ENCODE peak calls at places on chromosomes 16 and 17, in four cellular contexts. Z, P, Y and L are unnamed samples.

GRCh38 chr17:8231701-8232100 is 16.2 kb downstream of the CTC1 start:
- DNase-seq in Z (no peak), P (no peak), Y (no peak), L (no peak)

GRCh38 chr17:1561420-1562177 is 993 bp downstream of the PITPNA start:
- DNase-seq in Z (no peak), P (no peak), Y (no peak), L (peak)

GRCh38 chr17:10192963-10193362 is 5.4 kb downstream of the GAS7 start:
- DNase-seq in Z (no peak), P (no peak), Y (no peak), L (no peak)

GRCh38 chr17:41521574-41522261 is 3.0 kb upstream of the KRT15 start:
- DNase-seq in Z (peak), P (no peak), Y (peak), L (no peak)

GRCh38 chr16:89822188-89823086 is 5.8 kb upstream of the SPIRE2 start:
- DNase-seq in Z (no peak), P (no peak), Y (peak), L (no peak)

GRCh38 chr16:52545544-52546262 is 1.2 kb downstream of the TOX3 start:
- DNase-seq in Z (no peak), P (no peak), Y (no peak), L (no peak)

GRCh38 chr17:50263293-50264262 is 10.7 kb upstream of the TMEM92 start:
- DNase-seq in Z (peak), P (no peak), Y (no peak), L (no peak)

GRCh38 chr16:12091569-12092346 is 115.2 kb downstream of the SNX29 start:
- DNase-seq in Z (no peak), P (no peak), Y (no peak), L (no peak)

GRCh38 chr17:78159575-78160158 is 8.7 kb upstream of the SYNGR2 start:
- DNase-seq in Z (no peak), P (peak), Y (peak), L (no peak)

GRCh38 chr17:78774456-78774855 is 7.6 kb downstream of the CYTH1 start:
- DNase-seq in Z (no peak), P (no peak), Y (no peak), L (no peak)

GRCh38 chr17:55271958-55272710 is 7.4 kb downstream of the HLF start:
- DNase-seq in Z (no peak), P (no peak), Y (no peak), L (no peak)

GRCh38 chr16:3475604-3476375 is 19.5 kb downstream of the C16orf90 start:
- DNase-seq in Z (no peak), P (no peak), Y (no peak), L (no peak)

GRCh38 chr16:76653390-76654026 is 376.3 kb downstream of the CNTNAP4 start:
- DNase-seq in Z (peak), P (peak), Y (peak), L (peak)

GRCh38 chr17:28967240-28968135 is 16.2 kb upstream of the PHF12 start:
- DNase-seq in Z (no peak), P (no peak), Y (no peak), L (no peak)

GRCh38 chr17:263773-264172 is 82.3 kb upstream of the DOC2B start:
- DNase-seq in Z (no peak), P (no peak), Y (no peak), L (no peak)

GRCh38 chr16:4533490-4533889 is 5.1 kb downstream of the CDIP1 start:
- DNase-seq in Z (no peak), P (no peak), Y (no peak), L (no peak)

GRCh38 chr17:57016764-57017116 is 38.8 kb downstream of the SCPEP1 start:
- DNase-seq in Z (no peak), P (no peak), Y (no peak), L (no peak)

GRCh38 chr16:67460168-67460567 is 20.8 kb downstream of the ATP6V0D1 start:
- DNase-seq in Z (peak), P (no peak), Y (no peak), L (no peak)

GRCh38 chr16:49664221-49665215 is 191.4 kb downstream of the ZNF423 start:
- DNase-seq in Z (no peak), P (no peak), Y (no peak), L (no peak)
- TF ChIP-seq FOXM1 in Z (no peak), P (no peak), Y (no peak), L (no peak)

DNA sequence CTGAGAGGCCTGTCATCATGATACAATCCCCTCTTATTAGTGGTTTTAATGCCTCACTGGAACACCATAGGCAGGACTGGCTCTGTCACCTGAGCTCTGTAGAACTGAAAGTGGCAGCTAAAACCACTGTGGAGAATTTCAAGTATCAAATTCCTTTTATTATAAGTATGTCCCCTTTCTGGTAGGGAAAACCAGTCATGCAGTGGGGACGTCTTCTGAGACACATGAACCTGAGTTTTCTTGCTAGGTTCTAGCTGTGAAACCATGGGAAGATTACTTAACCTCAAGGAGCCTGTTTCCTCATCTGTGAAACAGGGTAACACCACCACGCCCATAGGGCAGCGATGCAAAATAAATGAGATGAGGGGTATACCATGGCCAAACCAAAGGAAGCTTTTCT is 4.7 kb downstream of the VAC14 start:
- DNase-seq in Z (no peak), P (no peak), Y (no peak), L (no peak)
- TF ChIP-seq FOXK2 in Z (no peak), P (no peak), Y (no peak), L (no peak)

GRCh38 chr16:1863681-1864460 is 8.1 kb downstream of the MEIOB start:
- DNase-seq in Z (no peak), P (no peak), Y (no peak), L (no peak)
- TF ChIP-seq FOXM1 in Z (no peak), P (no peak), Y (no peak), L (no peak)

GRCh38 chr16:14289692-14290340 is 218.7 kb downstream of the MRTFB start:
- DNase-seq in Z (peak), P (no peak), Y (peak), L (peak)
- TF ChIP-seq FOXK2 in Z (peak), P (no peak), Y (peak), L (no peak)

DNA sequence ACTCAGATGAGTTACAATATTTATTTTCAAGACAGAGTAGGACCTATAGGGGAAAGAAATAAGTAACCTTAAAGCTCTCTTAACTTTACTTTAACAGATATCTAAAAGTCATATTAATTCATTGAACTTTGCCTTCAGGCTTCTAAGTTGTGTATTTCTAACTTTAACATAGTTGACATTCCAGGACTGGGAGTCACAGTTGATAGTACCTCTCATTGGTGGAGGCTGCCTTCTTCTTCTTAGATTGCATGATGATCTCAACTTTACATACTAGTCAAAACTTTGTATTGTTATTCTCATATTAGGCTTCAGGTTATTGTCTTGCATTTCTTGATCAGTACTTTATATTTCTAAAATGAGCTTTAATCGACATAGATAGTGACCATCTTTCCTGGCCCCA is 350.1 kb upstream of the KIF2B start:
- DNase-seq in Z (no peak), P (no peak), Y (no peak), L (no peak)
- TF ChIP-seq FOXM1 in Z (no peak), P (no peak), Y (no peak), L (no peak)

DNA sequence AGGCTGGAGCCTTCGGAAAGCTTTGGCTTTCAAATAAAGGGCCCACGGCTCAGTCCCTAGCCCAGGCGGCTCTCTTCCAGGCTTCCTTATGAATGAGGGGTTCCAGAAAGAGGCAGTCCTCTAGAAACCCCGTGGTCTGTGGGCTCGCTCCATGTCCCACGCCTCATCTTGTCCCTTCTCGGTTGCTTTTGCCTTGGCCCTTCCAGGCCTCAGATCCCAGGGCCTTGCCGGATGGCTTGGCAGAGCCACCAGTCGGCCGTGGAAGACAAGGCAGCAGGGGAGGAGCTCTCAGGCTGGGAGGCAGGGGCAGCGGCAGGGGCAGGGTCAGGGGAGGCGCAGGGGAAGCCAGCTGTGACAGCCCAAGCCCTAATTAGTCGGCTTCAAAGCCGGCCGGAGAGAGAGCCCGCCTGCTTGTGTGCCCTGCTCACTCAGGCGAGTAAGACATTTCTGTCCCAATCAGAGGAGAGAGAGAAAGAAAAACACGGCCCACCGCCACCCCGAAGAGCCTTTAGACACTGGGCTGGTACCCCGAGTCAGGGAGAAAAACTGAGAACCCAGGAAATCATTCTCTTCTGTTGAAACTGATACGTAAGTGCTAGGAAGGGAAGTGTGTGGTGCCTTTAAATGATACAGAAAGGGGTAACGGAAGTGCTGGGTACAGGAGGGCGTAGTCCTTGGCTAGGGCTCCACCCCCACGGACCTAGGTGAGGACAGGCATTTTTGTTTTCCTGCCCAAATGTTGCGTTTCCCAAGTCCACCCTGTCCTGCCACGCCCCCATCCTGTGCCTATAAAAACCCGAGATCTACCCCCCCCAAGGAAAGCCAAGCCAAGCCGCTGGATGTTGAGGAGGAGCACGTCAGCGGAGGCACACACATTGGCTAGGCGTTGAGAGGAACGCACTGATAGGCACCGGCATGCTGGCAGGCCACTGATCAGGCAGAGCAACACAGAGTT is 27.8 kb upstream of the MEIOC start:
- DNase-seq in Z (no peak), P (peak), Y (peak), L (no peak)
- TF ChIP-seq FOXK2 in Z (no peak), P (no peak), Y (no peak), L (no peak)

GRCh38 chr17:3768341-3768740 is 32.6 kb downstream of the ITGAE start:
- DNase-seq in Z (no peak), P (no peak), Y (no peak), L (no peak)
- TF ChIP-seq FOXM1 in Z (no peak), P (no peak), Y (no peak), L (no peak)

GRCh38 chr17:44086364-44087311 is 16.1 kb downstream of the G6PC3 start:
- DNase-seq in Z (peak), P (no peak), Y (peak), L (peak)
- TF ChIP-seq FOXK2 in Z (peak), P (no peak), Y (peak), L (no peak)

DNA sequence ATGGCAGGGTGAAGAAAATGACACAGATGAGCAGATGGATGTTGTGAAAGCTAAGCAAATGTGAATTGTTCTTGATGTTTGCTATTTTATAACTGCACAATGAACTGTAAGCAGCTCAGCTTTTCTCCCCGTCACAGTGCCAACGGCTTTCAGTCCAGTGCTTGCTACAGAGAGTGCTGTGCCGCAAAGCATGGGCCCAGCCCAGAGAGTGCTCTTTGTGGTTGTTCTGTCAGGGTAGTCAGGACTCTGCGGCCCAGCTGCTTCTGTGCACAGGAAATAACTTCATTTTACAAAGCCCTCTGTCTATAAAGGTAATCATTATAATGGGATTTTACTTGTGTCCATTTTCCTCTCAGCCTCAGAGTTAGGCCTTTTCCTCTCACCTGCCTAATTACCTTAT is 39.1 kb downstream of the CDRT15 start:
- DNase-seq in Z (no peak), P (no peak), Y (no peak), L (no peak)
- TF ChIP-seq FOXM1 in Z (no peak), P (no peak), Y (no peak), L (no peak)

GRCh38 chr17:42879596-42879985 is 21.0 kb upstream of the G6PC1 start:
- DNase-seq in Z (peak), P (no peak), Y (no peak), L (no peak)

GRCh38 chr17:42878123-42878880 is 22.3 kb upstream of the G6PC1 start:
- DNase-seq in Z (no peak), P (no peak), Y (peak), L (no peak)

GRCh38 chr17:42881768-42882565 is 18.6 kb upstream of the G6PC1 start:
- DNase-seq in Z (no peak), P (no peak), Y (no peak), L (no peak)

GRCh38 chr17:42878924-42879595 is 21.5 kb upstream of the G6PC1 start:
- DNase-seq in Z (no peak), P (no peak), Y (no peak), L (no peak)

GRCh38 chr17:42880776-42881175 is 19.8 kb upstream of the G6PC1 start:
- DNase-seq in Z (no peak), P (no peak), Y (no peak), L (no peak)
- TF ChIP-seq FOXK2 in Z (no peak), P (no peak), Y (no peak), L (no peak)